ENCODE peak calls at places on chromosomes 16 and 17, in five cellular contexts. C is GM23338, K is psoas muscle, L is PC-9, M is dorsolateral prefrontal cortex. X is an unnamed sample.

GRCh38 chr16:3575491-3575890 is 1.7 kb downstream of the NLRC3 start:
- DNase-seq in C (no peak), K (peak; percentile 25), L (no peak), M (no peak), X (no peak)

GRCh38 chr17:79107499-79108231 is 33.0 kb downstream of the ENGASE start:
- DNase-seq in C (no peak), K (no peak), L (no peak), M (no peak), X (no peak)

GRCh38 chr17:39617446-39618251 is 9.1 kb upstream of the PPP1R1B start:
- DNase-seq in C (peak; percentile 77), K (peak; percentile 75), L (peak; percentile 43), M (peak; percentile 66), X (peak; percentile 82)

GRCh38 chr16:56203052-56203451 is 11.8 kb downstream of the GNAO1 start:
- DNase-seq in C (peak; percentile 79), K (peak; percentile 64), L (no peak), M (no peak), X (no peak)

GRCh38 chr17:49210158-49211029 is at the start of the genes ABI3 and GNGT2:
- DNase-seq in C (peak; percentile 59), K (peak; percentile 58), L (no peak), M (no peak), X (no peak)

GRCh38 chr17:77120866-77121265 is 19.9 kb upstream of the SEC14L1 start:
- DNase-seq in C (no peak), K (peak; percentile 59), L (no peak), M (peak; percentile 47), X (no peak)

GRCh38 chr17:45197555-45198334 is 23.9 kb upstream of the FMNL1 start:
- DNase-seq in C (peak; percentile 96), K (peak; percentile 97), L (peak; percentile 83), M (peak; percentile 87), X (peak; percentile 86)

GRCh38 chr16:29811896-29812665 is at the start of gene PRRT2:
- DNase-seq in C (peak; percentile 71), K (peak; percentile 77), L (no peak), M (peak; percentile 87), X (no peak)

GRCh38 chr17:44878627-44879221 is 20.5 kb downstream of the EFTUD2 start:
- DNase-seq in C (peak; percentile 72), K (no peak), L (no peak), M (no peak), X (peak; percentile 54)

GRCh38 chr17:29046440-29046839 is 3.5 kb downstream of the PIPOX start:
- DNase-seq in C (no peak), K (no peak), L (no peak), M (no peak), X (no peak)

GRCh38 chr17:4009164-4009785 is 45.0 kb upstream of the ATP2A3 start:
- DNase-seq in C (no peak), K (no peak), L (no peak), M (no peak), X (no peak)

GRCh38 chr17:16251556-16251955 is 34.5 kb downstream of the PIGL start:
- DNase-seq in C (no peak), K (no peak), L (no peak), M (no peak), X (no peak)

GRCh38 chr17:1643293-1643998 is 2.1 kb downstream of the SCARF1 start:
- DNase-seq in C (peak; percentile 96), K (peak; percentile 67), L (peak; percentile 72), M (no peak), X (peak; percentile 70)
- TF ChIP-seq CTCF in C (peak; percentile 50), K (no peak), L (no peak), M (no peak), X (peak; percentile 25)

GRCh38 chr16:74465851-74466685 is 44.8 kb upstream of the CLEC18B start:
- DNase-seq in C (no peak), K (no peak), L (no peak), M (no peak), X (no peak)
- H3K27ac ChIP-seq in C (peak overlapping the region; percentile 39), K (no peak overlapping the region), L (no peak overlapping the region), M (no peak overlapping the region), X (no peak overlapping the region)

GRCh38 chr17:51733166-51733565 is 425.3 kb downstream of the CA10 start:
- DNase-seq in C (no peak), K (no peak), L (no peak), M (no peak), X (no peak)

GRCh38 chr17:51739245-51739886 is 419.1 kb downstream of the CA10 start:
- DNase-seq in C (no peak), K (no peak), L (no peak), M (no peak), X (no peak)

GRCh38 chr17:51731941-51732722 is 426.4 kb downstream of the CA10 start:
- DNase-seq in C (no peak), K (no peak), L (no peak), M (no peak), X (no peak)

GRCh38 chr17:51734976-51735375 is 423.5 kb downstream of the CA10 start:
- DNase-seq in C (no peak), K (no peak), L (no peak), M (no peak), X (no peak)

DNA sequence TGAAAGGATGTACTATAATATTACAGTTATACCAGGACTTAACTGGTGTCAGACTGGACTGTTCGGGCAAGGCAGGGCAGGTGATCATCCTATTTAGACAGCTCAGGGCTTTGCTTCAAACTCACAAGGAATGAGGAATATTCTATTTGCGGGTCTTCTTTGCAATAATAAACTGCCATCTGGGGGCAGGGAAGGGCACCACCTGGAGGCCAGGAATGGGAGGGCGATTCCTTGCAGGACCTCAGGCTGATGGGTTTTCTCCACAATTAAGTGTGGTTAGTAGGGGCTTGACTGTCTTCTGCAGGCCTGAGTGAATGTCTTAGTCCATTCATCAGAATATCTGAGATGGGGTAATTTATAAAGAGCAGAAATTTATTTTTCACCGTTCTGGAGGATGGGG is 424.1 kb downstream of the CA10 start:
- DNase-seq in C (peak; percentile 68), K (no peak), L (no peak), M (no peak), X (peak; percentile 30)
- TF ChIP-seq CTCF in C (peak; percentile 79), K (no peak), L (no peak), M (peak; percentile 30), X (no peak)

GRCh38 chr16:49748322-49748721 is 107.6 kb downstream of the ZNF423 start:
- DNase-seq in C (no peak), K (no peak), L (no peak), M (no peak), X (no peak)

GRCh38 chr16:49754495-49755290 is 101.2 kb downstream of the ZNF423 start:
- DNase-seq in C (peak; percentile 77), K (no peak), L (no peak), M (no peak), X (no peak)

GRCh38 chr16:49747654-49748053 is 108.3 kb downstream of the ZNF423 start:
- DNase-seq in C (no peak), K (no peak), L (no peak), M (no peak), X (no peak)

GRCh38 chr16:49749816-49750215 is 106.1 kb downstream of the ZNF423 start:
- DNase-seq in C (peak; percentile 33), K (no peak), L (no peak), M (no peak), X (no peak)

DNA sequence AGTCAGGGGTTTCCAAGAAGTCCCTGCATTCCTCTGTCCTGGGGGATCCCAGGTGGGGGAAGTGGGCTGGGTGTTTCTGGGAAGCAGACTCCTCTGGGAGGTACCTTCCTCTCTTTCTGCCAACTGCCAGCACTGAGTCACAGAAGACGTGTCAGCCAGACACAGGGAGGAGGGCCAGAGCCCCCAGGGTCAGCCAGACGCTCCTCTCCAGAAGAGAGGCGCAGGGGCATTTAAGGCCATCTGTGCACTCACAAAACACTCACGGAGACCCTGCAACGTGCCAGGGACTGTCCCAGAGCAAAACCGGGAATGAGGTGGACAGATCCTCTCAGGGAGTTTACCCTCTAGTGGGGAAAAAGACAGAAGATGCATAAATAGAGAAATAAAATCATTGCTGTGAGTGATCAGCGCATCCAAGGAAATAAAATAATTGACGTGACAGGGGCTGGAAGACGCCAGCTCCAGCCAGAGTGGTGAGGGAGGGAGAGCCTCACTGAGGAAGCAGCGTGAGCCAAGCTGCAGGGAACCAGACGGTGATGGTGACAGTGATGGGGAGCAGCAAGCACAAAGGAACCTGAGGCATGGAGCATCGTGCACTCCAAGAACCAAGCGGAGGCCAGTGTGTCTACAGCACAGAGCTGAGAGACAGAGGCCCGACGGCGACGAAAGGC is 105.4 kb downstream of the ZNF423 start:
- DNase-seq in C (no peak), K (no peak), L (no peak), M (no peak), X (no peak)
- H3K27ac ChIP-seq in C (no peak overlapping the region), K (no peak overlapping the region), L (no peak overlapping the region), M (no peak overlapping the region), X (no peak overlapping the region)

DNA sequence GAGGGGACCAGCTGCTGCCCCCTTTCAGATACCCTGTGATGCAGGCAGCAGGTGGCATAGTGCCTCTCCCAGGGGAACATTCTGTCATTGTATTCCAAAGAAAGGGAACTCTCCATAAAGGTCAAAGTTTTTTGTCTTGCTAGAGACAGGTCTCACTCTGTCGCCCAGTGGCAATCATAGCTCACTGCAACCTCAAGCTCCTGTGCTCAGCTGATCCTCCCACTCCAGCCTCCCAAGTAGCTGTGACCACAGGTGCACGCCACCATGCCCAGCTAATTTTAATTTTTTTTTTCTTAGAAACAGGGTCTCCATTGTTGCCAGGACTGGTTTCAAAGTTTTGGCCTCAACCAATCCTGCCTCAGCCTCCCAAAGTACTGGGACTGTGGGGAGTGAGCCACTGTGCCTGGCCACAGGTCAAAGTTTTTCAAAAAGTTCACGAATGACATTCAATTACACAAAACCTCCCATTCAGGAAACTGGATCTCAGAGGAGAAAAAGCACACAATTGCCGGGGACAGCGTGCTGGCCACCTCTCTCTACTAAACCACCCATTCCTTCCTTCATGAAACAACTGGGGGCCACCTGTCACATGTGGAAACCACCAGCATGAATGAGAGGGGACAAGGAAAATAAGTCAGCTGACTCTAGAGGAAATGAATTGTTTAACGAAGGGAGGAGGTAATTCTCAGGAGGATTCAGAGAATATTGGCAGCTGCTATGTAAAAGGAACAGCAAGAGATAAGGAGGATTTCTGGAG is 80.0 kb downstream of the MARCHF10 start:
- DNase-seq in C (peak; percentile 44), K (no peak), L (no peak), M (no peak), X (no peak)
- TF ChIP-seq CTCF in C (peak; percentile 48), K (no peak), L (no peak), M (no peak), X (no peak)

GRCh38 chr16:2216330-2216729 is 1.7 kb upstream of the PGP start:
- DNase-seq in C (no peak), K (no peak), L (no peak), M (no peak), X (no peak)
- H3K27ac ChIP-seq in C (peak overlapping the region; percentile 98), K (peak overlapping the region; percentile 91), L (peak overlapping the region; percentile 92), M (no peak overlapping the region), X (peak overlapping the region; percentile 93)

GRCh38 chr16:48788475-48788874 is 178.5 kb upstream of the N4BP1 start:
- DNase-seq in C (no peak), K (no peak), L (no peak), M (no peak), X (no peak)
- TF ChIP-seq CTCF in C (no peak), K (no peak), L (no peak), M (no peak), X (no peak)

GRCh38 chr16:84532299-84532724 is 27.9 kb upstream of the MEAK7 start:
- DNase-seq in C (peak; percentile 90), K (peak; percentile 79), L (no peak), M (no peak), X (peak; percentile 86)
- H3K27ac ChIP-seq in C (peak overlapping the region; percentile 84), K (peak overlapping the region; percentile 65), L (no peak overlapping the region), M (no peak overlapping the region), X (peak overlapping the region; percentile 73)